ENCODE peak calls at places on chromosomes 1 and 21, in six cellular contexts. M is stimulated activated CD4-positive, alpha-beta T cell treated with anti-CD3 and anti-CD28 coated beads, Interleukin-4, amount 100 ng/mL, for 24 hours; P is HEK293T; I is HCEC 1CT; W is ACHN; R is NCI-H345. V is an unnamed sample.

GRCh38 chr1:94022471-94023189 is 98.3 kb downstream of the ABCA4 start:
- DNase-seq in P (no peak), R (peak; percentile 18), W (no peak), I (peak; percentile 15), M (no peak), V (no peak)

GRCh38 chr1:179228783-179229213 is 679 bp downstream of the ABL2 start:
- DNase-seq in P (peak; percentile 71), I (peak; percentile 15), M (peak; percentile 29), R (peak; percentile 23), W (peak; percentile 39), V (no peak)

GRCh38 chr1:57464756-57465155 is 40.9 kb upstream of the DAB1 start:
- DNase-seq in I (no peak), M (no peak), W (no peak), R (peak; percentile 56), P (no peak), V (no peak)

GRCh38 chr1:86146566-86146965 is 10.0 kb downstream of the COL24A1 start:
- DNase-seq in R (no peak), I (no peak), P (no peak), W (no peak), M (no peak), V (no peak)

GRCh38 chr1:240672132-240672811 is 60.3 kb upstream of the GREM2 start:
- DNase-seq in R (no peak), I (no peak), W (no peak), P (no peak), M (no peak), V (no peak)

GRCh38 chr1:162310337-162310736 is 66.3 kb downstream of the SPATA46 start:
- DNase-seq in M (no peak), R (no peak), P (no peak), W (no peak), I (peak; percentile 76), V (no peak)

GRCh38 chr1:50438945-50439344 is 15.7 kb upstream of the DMRTA2 start:
- DNase-seq in I (peak; percentile 26), R (no peak), M (no peak), W (no peak), P (no peak), V (no peak)

GRCh38 chr1:25802915-25803314 is 2.9 kb downstream of the SELENON start:
- DNase-seq in R (no peak), W (no peak), M (no peak), I (no peak), P (no peak), V (no peak)

GRCh38 chr1:88985033-88985432 is 7.4 kb downstream of the KYAT3 start:
- DNase-seq in R (peak; percentile 85), W (peak; percentile 34), P (no peak), I (peak; percentile 71), M (no peak), V (no peak)

GRCh38 chr1:150922519-150922975 is 3.6 kb upstream of the SETDB1 start:
- DNase-seq in I (peak; percentile 93), R (peak; percentile 85), P (peak; percentile 71), W (peak; percentile 92), M (peak; percentile 86), V (peak; percentile 28)

GRCh38 chr1:92754000-92754787 is 30.7 kb downstream of the EVI5 start:
- DNase-seq in R (no peak), P (no peak), M (no peak), W (no peak), I (peak; percentile 83), V (no peak)

GRCh38 chr1:28817133-28817532 is 5.2 kb downstream of the OPRD1 start:
- DNase-seq in P (no peak), M (no peak), W (no peak), R (no peak), I (no peak), V (no peak)

GRCh38 chr1:40394456-40395172 is 21.1 kb downstream of the SMAP2 start:
- DNase-seq in M (peak; percentile 56), P (no peak), I (peak; percentile 66), W (no peak), R (no peak), V (no peak)

GRCh38 chr21:24910591-24910990 is 696.7 kb downstream of the MRPL39 start:
- DNase-seq in I (no peak), R (no peak), W (no peak), M (no peak), P (no peak), V (no peak)

GRCh38 chr1:165645654-165646366 is 14.8 kb downstream of the MGST3 start:
- DNase-seq in W (peak; percentile 71), M (peak; percentile 12), R (no peak), I (no peak), P (no peak), V (no peak)

GRCh38 chr1:14142397-14143095 is 442.6 kb downstream of the PRDM2 start:
- DNase-seq in I (no peak), W (no peak), M (no peak), R (peak; percentile 15), P (no peak), V (no peak)

GRCh38 chr1:233304489-233305102 is 9.1 kb upstream of the PCNX2 start:
- DNase-seq in I (peak; percentile 31), R (peak; percentile 20), W (peak; percentile 65), M (peak; percentile 13), P (peak; percentile 40), V (peak; percentile 27)

GRCh38 chr1:62875676-62876075 is 91.7 kb downstream of the ATG4C start:
- DNase-seq in W (no peak), M (no peak), P (no peak), R (no peak), I (no peak), V (no peak)

GRCh38 chr1:39758556-39759435 is 12.4 kb downstream of the OXCT2 start:
- DNase-seq in R (no peak), I (no peak), W (no peak), M (no peak), P (no peak), V (no peak)

GRCh38 chr1:228007054-228007800 is 429 bp downstream of the WNT3A start:
- DNase-seq in W (no peak), R (no peak), I (no peak), P (peak; percentile 66), M (no peak), V (no peak)

GRCh38 chr1:48645883-48646282 is 130.8 kb downstream of the BEND5 start:
- DNase-seq in I (no peak), R (peak; percentile 71), P (no peak), W (no peak), M (no peak), V (no peak)

GRCh38 chr1:46034601-46035516 is 97.6 kb downstream of the PIK3R3 start:
- DNase-seq in M (no peak), W (no peak), P (no peak), R (no peak), I (no peak), V (no peak)

GRCh38 chr21:42991992-42992740 is 17.8 kb downstream of the PKNOX1 start:
- DNase-seq in W (peak; percentile 90), I (peak; percentile 87), M (no peak), P (no peak), R (no peak), V (no peak)

GRCh38 chr1:214549604-214550338 is 1.6 kb downstream of the PTPN14 start:
- DNase-seq in P (no peak), R (no peak), M (no peak), I (peak; percentile 63), W (peak; percentile 64), V (no peak)

GRCh38 chr1:15388201-15388880 is 21.3 kb upstream of the EFHD2 start:
- DNase-seq in M (no peak), I (no peak), W (no peak), P (no peak), R (no peak), V (no peak)

GRCh38 chr1:199404191-199404590 is 623.3 kb upstream of the NR5A2 start:
- DNase-seq in P (no peak), R (no peak), I (peak; percentile 63), M (no peak), W (no peak), V (no peak)

GRCh38 chr1:214558002-214558770 is 6.8 kb upstream of the PTPN14 start:
- DNase-seq in P (no peak), I (peak; percentile 96), M (no peak), W (peak; percentile 84), R (no peak), V (peak; percentile 49)

GRCh38 chr1:111952258-111952657 is 37.2 kb downstream of the KCND3 start:
- DNase-seq in I (no peak), W (no peak), M (no peak), P (no peak), R (no peak), V (no peak)

GRCh38 chr1:180545991-180546390 is 12.8 kb upstream of the OVAAL start:
- DNase-seq in I (no peak), R (no peak), M (no peak), W (no peak), P (no peak), V (no peak)

GRCh38 chr1:202811296-202812175 is 782 bp downstream of the PCAT6 start:
- DNase-seq in M (peak; percentile 13), W (no peak), P (no peak), I (no peak), R (no peak), V (no peak)

GRCh38 chr1:146031476-146031875 is 9.9 kb upstream of the HJV start:
- DNase-seq in R (no peak), I (no peak), M (no peak), P (no peak), W (no peak), V (no peak)

GRCh38 chr1:81582467-81582986 is 218.2 kb upstream of the ADGRL2 start:
- DNase-seq in R (no peak), P (no peak), W (no peak), M (no peak), I (peak; percentile 12), V (no peak)

GRCh38 chr1:16906873-16907272 is 11.1 kb downstream of the RNU1-2 start:
- DNase-seq in W (no peak), P (no peak), I (no peak), R (no peak), M (no peak), V (no peak)

GRCh38 chr1:50980505-50980904 is 10.5 kb downstream of the CDKN2C start:
- DNase-seq in M (no peak), P (no peak), W (no peak), I (no peak), R (no peak), V (no peak)

GRCh38 chr1:63255153-63255552 is 67.2 kb upstream of the FOXD3 start:
- DNase-seq in M (no peak), W (no peak), P (no peak), I (no peak), R (no peak), V (no peak)

GRCh38 chr1:247923941-247924340 is 748 bp upstream of the OR2AJ1 start:
- DNase-seq in W (no peak), I (no peak), P (no peak), R (no peak), M (no peak), V (no peak)

GRCh38 chr1:53370369-53370961 is 42.6 kb upstream of the LRP8 start:
- DNase-seq in I (no peak), R (no peak), W (no peak), M (no peak), P (no peak), V (no peak)

GRCh38 chr1:37634554-37635308 is at the start of gene RSPO1:
- DNase-seq in R (peak; percentile 6), P (peak; percentile 31), W (peak; percentile 1), I (no peak), M (no peak), V (no peak)